ENCODE peak calls at places on chromosomes 3 and 15, in six cellular contexts. I is CD4-positive, alpha-beta memory T cell; L is activated T-helper 1 cell treated with anti-CD3 and anti-CD28 coated beads, Interleukin-12 subunit alpha, Interleukin-12 subunit beta, Interleukin-2, Interleukin-4 antibody, amounts not matched to agents 30 ng/mL and 10 ng/mL and 1 ng/mL, durations not matched to agents 14 hours and 24 hours and 36 hours; E is amniotic stem cell; A is left kidney; K is ovary. X is an unnamed sample.
A peak's percentile ranks its signal among the peaks of the same experiment; 100 is the strongest.

GRCh38 chr15:63826513-63826912 is 7.2 kb downstream of the HERC1 start:
- DNase-seq in I (peak; percentile 40), L (no peak), E (no peak), A (no peak), K (no peak), X (peak; percentile 64)

GRCh38 chr3:111299070-111299672 is 227.6 kb downstream of the NECTIN3 start:
- DNase-seq in I (no peak), L (no peak), E (no peak), A (no peak), K (no peak), X (peak; percentile 44)

GRCh38 chr15:31049122-31049521 is 52.4 kb downstream of the TRPM1 start:
- DNase-seq in I (no peak), L (no peak), E (no peak), A (no peak), K (no peak), X (no peak)

GRCh38 chr3:180383332-180384020 is 218.5 kb upstream of the TTC14 start:
- DNase-seq in I (no peak), L (no peak), E (no peak), A (no peak), K (no peak), X (no peak)

GRCh38 chr15:66369773-66370651 is 13.5 kb upstream of the TIPIN start:
- DNase-seq in I (peak; percentile 45), L (peak; percentile 34), E (no peak), A (peak; percentile 37), K (no peak), X (peak; percentile 11)

GRCh38 chr3:106759686-106760085 is 617.6 kb upstream of the CCDC54 start:
- DNase-seq in I (no peak), L (no peak), E (no peak), A (no peak), K (no peak), X (peak; percentile 82)

GRCh38 chr3:56914646-56915045 is 112.9 kb upstream of the ARHGEF3 start:
- DNase-seq in I (peak; percentile 25), L (no peak), E (no peak), A (no peak), K (no peak), X (no peak)

GRCh38 chr3:42473083-42473932 is 29.1 kb upstream of the VIPR1 start:
- DNase-seq in I (no peak), L (no peak), E (no peak), A (peak; percentile 3), K (no peak), X (peak; percentile 67)

GRCh38 chr3:114622001-114622400 is 328.2 kb downstream of the TIGIT start:
- DNase-seq in I (no peak), L (no peak), E (no peak), A (no peak), K (no peak), X (peak; percentile 62)

GRCh38 chr3:55797775-55798174 is 310.7 kb upstream of the WNT5A start:
- DNase-seq in I (no peak), L (no peak), E (no peak), A (no peak), K (no peak), X (no peak)

GRCh38 chr15:72009207-72009606 is 108.7 kb downstream of the MYO9A start:
- DNase-seq in I (no peak), L (no peak), E (no peak), A (peak; percentile 83), K (no peak), X (no peak)

GRCh38 chr3:64023861-64024223 is 548 bp upstream of the PSMD6 start:
- DNase-seq in I (no peak), L (no peak), E (no peak), A (no peak), K (no peak), X (no peak)

GRCh38 chr15:48414015-48414414 is 82.8 kb downstream of the DUT start:
- DNase-seq in I (no peak), L (no peak), E (no peak), A (no peak), K (no peak), X (peak; percentile 93)

GRCh38 chr15:99536422-99537033 is 29.3 kb upstream of the MEF2A start:
- DNase-seq in I (no peak), L (no peak), E (peak; percentile 62), A (no peak), K (no peak), X (peak; percentile 96)

GRCh38 chr3:46903341-46904302 is 26.1 kb downstream of the PTH1R start:
- DNase-seq in I (no peak), L (no peak), E (no peak), A (no peak), K (peak; percentile 36), X (peak; percentile 86)

GRCh38 chr3:4722103-4722502 is 229.0 kb downstream of the ITPR1 start:
- DNase-seq in I (peak; percentile 47), L (no peak), E (no peak), A (peak; percentile 63), K (no peak), X (peak; percentile 62)

GRCh38 chr3:189186093-189186492 is 14.3 kb downstream of the TPRG1 start:
- DNase-seq in I (no peak), L (no peak), E (no peak), A (no peak), K (no peak), X (peak; percentile 1)

GRCh38 chr3:59606638-59607262 is 556.9 kb upstream of the CFAP20DC start:
- DNase-seq in I (no peak), L (no peak), E (no peak), A (no peak), K (no peak), X (no peak)

GRCh38 chr3:29582310-29582709 is 301.4 kb downstream of the RBMS3 start:
- DNase-seq in I (no peak), L (no peak), E (no peak), A (no peak), K (no peak), X (no peak)

GRCh38 chr3:116442331-116443021 is 2.8 kb downstream of the LSAMP start:
- DNase-seq in I (no peak), L (no peak), E (no peak), A (no peak), K (no peak), X (no peak)

GRCh38 chr3:48661501-48662139 is 1.1 kb downstream of the CELSR3 start:
- DNase-seq in I (peak; percentile 70), L (peak; percentile 79), E (no peak), A (peak; percentile 83), K (peak; percentile 87), X (peak; percentile 55)

GRCh38 chr15:32956006-32956405 is 238.2 kb downstream of the GREM1 start:
- DNase-seq in I (no peak), L (no peak), E (peak; percentile 53), A (peak; percentile 84), K (no peak), X (peak; percentile 92)

GRCh38 chr3:193971268-193971751 is 164.6 kb upstream of the HES1 start:
- DNase-seq in I (no peak), L (no peak), E (no peak), A (no peak), K (no peak), X (peak; percentile 52)

GRCh38 chr3:189144645-189145044 is 27.1 kb upstream of the TPRG1 start:
- DNase-seq in I (peak; percentile 75), L (peak; percentile 17), E (no peak), A (peak; percentile 80), K (no peak), X (peak; percentile 12)

GRCh38 chr3:34202975-34203374 is 404.5 kb downstream of the PDCD6IP start:
- DNase-seq in I (no peak), L (no peak), E (no peak), A (no peak), K (no peak), X (no peak)

GRCh38 chr3:156448300-156448699 is 106.6 kb downstream of the SSR3 start:
- DNase-seq in I (peak; percentile 27), L (no peak), E (peak; percentile 1), A (no peak), K (no peak), X (peak; percentile 49)

GRCh38 chr15:62795700-62796099 is 246.8 kb upstream of the TPM1 start:
- DNase-seq in I (no peak), L (no peak), E (no peak), A (no peak), K (no peak), X (no peak)

GRCh38 chr3:156983559-156983958 is 157.4 kb downstream of the LEKR1 start:
- DNase-seq in I (no peak), L (no peak), E (no peak), A (no peak), K (no peak), X (no peak)

X was measured in EH.